ENCODE peak calls at places on chromosomes 6 and 20, in five cellular contexts. X, Y, P, Q and Z are unnamed samples.

GRCh38 chr6:83985715-83986114 is 47.9 kb upstream of the MRAP2 start:
- DNase-seq in P (no peak), X (no peak), Q (no peak), Y (no peak), Z (no peak)

GRCh38 chr20:58753267-58753928 is 60.8 kb downstream of the NPEPL1 start:
- DNase-seq in X (no peak), P (no peak), Q (no peak), Y (no peak), Z (no peak)

GRCh38 chr6:122696079-122696478 is 83.4 kb upstream of the FABP7 start:
- DNase-seq in Y (no peak), P (no peak), Q (no peak), X (no peak), Z (no peak)

GRCh38 chr6:108966855-108967755 is 118.9 kb downstream of the ARMC2 start:
- DNase-seq in Q (no peak), X (no peak), Y (no peak), P (no peak), Z (peak; percentile 35)

GRCh38 chr6:170006524-170007467 is 255.4 kb downstream of the ERMARD start:
- DNase-seq in X (no peak), P (peak; percentile 70), Q (no peak), Y (no peak), Z (no peak)

GRCh38 chr20:13960525-13960924 is 29.9 kb downstream of the SEL1L2 start:
- DNase-seq in X (no peak), Q (no peak), P (no peak), Y (no peak), Z (no peak)

GRCh38 chr6:109978174-109979032 is at the start of gene GPR6:
- DNase-seq in Y (no peak), X (peak; percentile 11), Q (peak; percentile 80), P (no peak), Z (peak; percentile 78)

GRCh38 chr6:36427781-36428345 is 14.8 kb downstream of the PXT1 start:
- DNase-seq in Y (no peak), P (no peak), Q (no peak), X (peak; percentile 47), Z (no peak)

GRCh38 chr20:19737025-19737424 is 21.0 kb upstream of the RIN2 start:
- DNase-seq in P (no peak), X (peak; percentile 85), Q (no peak), Y (no peak), Z (no peak)

GRCh38 chr6:170200458-170200891 is 90.4 kb downstream of the DLL1 start:
- DNase-seq in X (no peak), P (peak; percentile 53), Q (no peak), Y (no peak), Z (no peak)

GRCh38 chr20:47318596-47319516 is 37.6 kb downstream of the ZMYND8 start:
- DNase-seq in X (peak; percentile 61), P (peak; percentile 92), Y (no peak), Q (peak; percentile 85), Z (peak; percentile 92)
- TF ChIP-seq POLR2A in X (no peak), P (peak; percentile 46), Y (no peak), Q (peak; percentile 28), Z (peak; percentile 1)

GRCh38 chr6:15441982-15442381 is 196.1 kb downstream of the JARID2 start:
- DNase-seq in Q (no peak), P (no peak), X (no peak), Y (no peak), Z (no peak)

GRCh38 chr6:15442467-15442866 is 196.6 kb downstream of the JARID2 start:
- DNase-seq in P (no peak), X (no peak), Q (no peak), Y (no peak), Z (no peak)

GRCh38 chr6:15444881-15445280 is 199.0 kb downstream of the JARID2 start:
- DNase-seq in Y (no peak), P (no peak), Q (peak; percentile 39), X (no peak), Z (no peak)

GRCh38 chr6:15443119-15443518 is 197.2 kb downstream of the JARID2 start:
- DNase-seq in X (peak; percentile 22), P (no peak), Q (no peak), Y (no peak), Z (peak; percentile 48)

DNA sequence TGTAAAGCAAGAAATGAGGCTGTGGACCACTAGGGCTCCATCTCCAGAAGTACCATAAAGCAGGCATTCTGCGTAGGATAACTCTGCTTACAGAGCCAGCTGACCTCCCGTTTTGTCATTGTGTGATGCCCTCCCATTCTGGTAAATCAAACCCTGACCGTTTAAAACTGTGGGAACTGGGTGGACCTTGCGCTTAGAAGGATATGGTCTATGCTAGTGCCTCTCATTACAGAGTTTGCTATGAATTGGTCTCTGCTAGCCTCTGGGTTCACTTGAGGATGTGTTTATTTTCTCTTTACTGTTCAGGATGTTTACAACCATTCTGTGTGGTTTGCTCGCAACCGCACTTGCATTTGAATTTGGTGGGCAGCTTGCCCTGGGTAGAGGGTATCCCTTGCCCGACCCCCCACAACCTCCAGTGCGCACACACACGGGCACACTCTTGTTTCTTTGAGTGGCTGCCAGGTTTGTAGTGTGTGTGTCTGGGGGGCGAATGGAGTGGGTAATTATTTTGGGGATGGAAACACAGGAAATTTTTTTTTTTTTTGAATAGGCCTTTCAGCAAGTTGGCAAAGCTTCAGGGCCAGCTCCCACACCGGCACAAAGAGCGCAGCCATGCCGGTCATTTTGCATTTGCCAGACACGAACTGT is 198.3 kb downstream of the JARID2 start:
- DNase-seq in P (no peak), Y (no peak), X (no peak), Q (no peak), Z (no peak)
- H3K4me1 ChIP-seq in P (peaks cover 68% of the 10 kb centered on the region), Y (peaks cover 96% of the 10 kb centered on the region), X (peaks cover 22% of the 10 kb centered on the region), Q (peaks cover 24% of the 10 kb centered on the region), Z (peaks cover 15% of the 10 kb centered on the region)

DNA sequence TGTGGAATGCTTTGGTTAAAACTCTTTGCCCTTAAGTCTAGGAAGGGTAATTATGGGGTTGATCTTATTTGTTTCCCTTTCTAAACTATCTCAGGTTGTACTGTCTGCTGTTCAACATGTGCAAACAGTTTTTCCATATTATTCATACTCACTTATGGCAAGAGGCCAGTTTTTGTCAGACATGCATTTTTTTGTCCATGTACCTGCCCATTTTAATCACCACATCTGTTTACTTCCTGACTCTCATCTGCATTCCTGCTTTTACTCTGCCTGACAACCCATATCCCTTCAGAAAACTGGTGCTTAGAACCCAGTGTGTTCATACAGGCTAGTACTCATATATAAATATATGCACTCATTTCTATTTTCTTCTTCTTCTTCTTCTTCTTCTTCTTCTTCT is 80.3 kb downstream of the LPA start:
- DNase-seq in X (no peak), Q (no peak), Y (no peak), P (no peak), Z (no peak)
- H3K9me3 ChIP-seq in X (no peaks in the 10 kb centered on the region), Q (no peaks in the 10 kb centered on the region), Y (no peaks in the 10 kb centered on the region), P (no peaks in the 10 kb centered on the region), Z (no peaks in the 10 kb centered on the region)

GRCh38 chr6:105487040-105487787 is 84.3 kb upstream of the PREP start:
- DNase-seq in X (no peak), P (no peak), Q (no peak), Y (no peak), Z (no peak)

GRCh38 chr6:105484238-105485161 is 81.6 kb upstream of the PREP start:
- DNase-seq in P (no peak), Q (no peak), X (peak; percentile 56), Y (no peak), Z (no peak)

GRCh38 chr6:105483492-105483891 is 80.6 kb upstream of the PREP start:
- DNase-seq in P (no peak), Y (no peak), Q (peak; percentile 27), X (peak; percentile 35), Z (peak; percentile 50)

GRCh38 chr6:105482956-105483355 is 80.1 kb upstream of the PREP start:
- DNase-seq in Q (no peak), P (no peak), X (no peak), Y (no peak), Z (no peak)

DNA sequence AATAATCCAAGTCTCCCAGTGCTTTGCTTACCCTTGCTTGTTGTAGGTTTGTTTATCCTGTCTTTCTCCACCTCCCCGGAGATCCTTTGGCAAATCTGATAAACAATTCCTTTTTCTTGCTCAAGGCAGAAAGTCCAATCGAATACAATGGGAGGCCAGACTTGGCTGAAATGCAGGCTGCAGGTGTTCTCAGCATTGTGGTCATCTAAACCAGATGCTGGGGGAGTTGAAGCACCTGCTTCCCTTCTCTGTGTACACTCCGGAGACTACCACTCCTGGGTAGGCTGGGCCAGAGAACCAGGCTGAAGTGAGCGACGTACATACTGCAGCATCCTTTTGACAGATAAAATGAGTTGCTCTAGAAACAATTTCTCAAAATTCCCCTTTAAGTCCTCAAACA is 82.6 kb upstream of the PREP start:
- DNase-seq in Y (no peak), P (no peak), Q (no peak), X (no peak), Z (no peak)
- TF ChIP-seq POLR2A in Y (no peak), P (no peak), Q (no peak), X (no peak), Z (no peak)

DNA sequence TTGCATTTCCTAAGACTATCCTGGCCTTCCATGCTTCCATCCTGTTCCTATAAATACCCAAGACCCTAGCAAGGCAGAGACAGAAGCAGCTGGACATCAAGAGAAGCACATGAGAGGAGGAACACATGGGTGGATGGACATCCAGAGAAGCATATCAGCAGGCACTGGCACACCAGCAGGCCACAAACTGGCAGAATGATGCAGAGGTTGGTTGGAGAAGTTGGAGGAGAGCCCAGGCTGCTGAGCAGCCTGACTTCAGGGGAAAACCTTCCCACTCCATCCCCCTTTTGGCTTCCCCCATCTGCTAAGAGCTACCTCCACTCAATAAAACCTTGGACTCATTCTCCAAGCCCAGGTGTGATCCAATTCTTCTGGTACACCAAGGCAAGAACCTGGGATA is 332.5 kb downstream of the FRK start:
- DNase-seq in Q (no peak), Y (no peak), X (no peak), P (no peak), Z (no peak)
- H3K4me1 ChIP-seq in Q (no peaks in the 10 kb centered on the region), Y (no peaks in the 10 kb centered on the region), X (no peaks in the 10 kb centered on the region), P (no peaks in the 10 kb centered on the region), Z (no peaks in the 10 kb centered on the region)

GRCh38 chr6:167420177-167420576 is 95.3 kb downstream of the TTLL2 start:
- DNase-seq in Y (no peak), X (no peak), P (no peak), Q (no peak), Z (no peak)
- H3K9me3 ChIP-seq in Y (no peaks in the 10 kb centered on the region), X (no peaks in the 10 kb centered on the region), P (no peaks in the 10 kb centered on the region), Q (no peaks in the 10 kb centered on the region), Z (no peaks in the 10 kb centered on the region)

DNA sequence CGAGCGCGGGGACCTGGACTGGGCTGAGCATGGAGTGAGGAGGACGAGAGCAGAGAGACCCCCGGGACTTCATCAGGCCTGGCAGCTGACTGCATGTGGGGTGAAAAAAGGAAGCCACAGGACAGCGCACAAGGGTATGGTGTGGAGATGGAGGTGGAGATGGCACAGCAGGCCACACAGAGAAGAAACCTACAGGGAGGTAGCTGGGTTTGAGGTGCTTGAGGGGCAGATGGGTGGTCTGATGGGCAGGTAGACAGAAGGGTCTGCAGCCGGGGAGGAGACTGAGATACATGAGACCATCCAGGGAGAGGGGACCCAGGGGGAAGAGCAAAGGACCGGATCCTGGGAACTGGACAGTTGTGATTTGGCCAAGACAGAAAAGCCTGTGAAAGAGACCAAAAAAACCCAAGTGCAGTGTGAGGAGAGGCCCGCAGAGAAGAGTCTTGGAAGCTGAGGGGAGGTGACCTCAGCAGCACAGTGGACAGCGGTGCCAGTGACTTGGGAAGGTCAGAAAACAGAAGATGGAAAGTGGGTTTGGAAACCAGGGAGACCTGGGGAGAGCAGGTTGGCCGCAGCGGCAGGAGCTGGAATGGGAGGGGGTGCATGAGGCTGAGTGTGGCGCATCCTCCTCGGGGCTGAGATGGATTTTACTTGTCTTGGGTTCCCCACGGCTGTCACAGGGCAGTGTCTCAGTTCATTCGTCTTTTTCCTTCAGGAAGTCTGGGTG is 5.5 kb downstream of the HLA-DPB1 start:
- DNase-seq in Q (no peak), X (no peak), P (no peak), Y (no peak), Z (no peak)
- TF ChIP-seq POLR2A in Q (no peak), X (no peak), P (no peak), Y (no peak), Z (no peak)